ENCODE peak calls at places on chromosomes 4 and X, in seven cellular contexts. F is BJ, C is mesendoderm, O is suprapubic skin, E is heart left ventricle, I is astrocyte, R is sigmoid colon. X is an unnamed sample.

GRCh38 chr4:134952775-134953174 is 751.2 kb upstream of the PABPC4L start:
- DNase-seq in F (no peak), C (no peak), O (no peak), E (no peak), I (no peak), R (no peak), X (no peak)

GRCh38 chrX:38770152-38770551 is 31.1 kb upstream of the MID1IP1 start:
- DNase-seq in F (no peak), C (no peak), O (no peak), E (no peak), I (no peak), R (no peak), X (no peak)

GRCh38 chr4:123986268-123986798 is 589.7 kb downstream of the SPRY1 start:
- DNase-seq in F (peak; percentile 90), C (no peak), O (no peak), E (peak; percentile 73), I (peak; percentile 97), R (peak; percentile 88), X (no peak)

GRCh38 chr4:184810720-184811119 is 15.0 kb downstream of the ACSL1 start:
- DNase-seq in F (no peak), C (no peak), O (peak; percentile 61), E (no peak), I (no peak), R (no peak), X (no peak)

GRCh38 chr4:151808120-151808529 is 47.3 kb upstream of the GATB start:
- DNase-seq in F (peak; percentile 61), C (no peak), O (no peak), E (no peak), I (peak; percentile 49), R (no peak), X (no peak)

GRCh38 chr4:53899544-53900274 is 164.7 kb downstream of the CHIC2 start:
- DNase-seq in F (peak; percentile 64), C (no peak), O (no peak), E (no peak), I (peak; percentile 31), R (no peak), X (no peak)

GRCh38 chr4:825969-826330 is at the start of gene CPLX1:
- DNase-seq in F (no peak), C (peak; percentile 57), O (no peak), E (no peak), I (no peak), R (no peak), X (peak; percentile 96)

GRCh38 chr4:79177388-79177787 is 148.5 kb downstream of the NAA11 start:
- DNase-seq in F (no peak), C (no peak), O (no peak), E (no peak), I (no peak), R (no peak), X (no peak)

GRCh38 chr4:182219400-182219799 is 23.8 kb upstream of the TENM3 start:
- DNase-seq in F (no peak), C (peak; percentile 53), O (no peak), E (no peak), I (peak; percentile 64), R (no peak), X (no peak)

GRCh38 chr4:131459430-131460101 is 1689.5 kb upstream of the PCDH10 start:
- DNase-seq in F (no peak), C (peak; percentile 14), O (no peak), E (no peak), I (no peak), R (no peak), X (no peak)

GRCh38 chr4:168876106-168876505 is 133.9 kb downstream of the CBR4 start:
- DNase-seq in F (no peak), C (no peak), O (no peak), E (no peak), I (no peak), R (no peak), X (no peak)

GRCh38 chr4:187179086-187180070 is 455.7 kb upstream of the FAT1 start:
- DNase-seq in F (no peak), C (peak; percentile 2), O (no peak), E (no peak), I (no peak), R (no peak), X (peak; percentile 11)

GRCh38 chr4:161577604-161578301 is 586.0 kb downstream of the FSTL5 start:
- DNase-seq in F (peak; percentile 90), C (peak; percentile 59), O (no peak), E (no peak), I (peak; percentile 76), R (no peak), X (no peak)

GRCh38 chrX:15908891-15909290 is 54.3 kb upstream of the AP1S2 start:
- DNase-seq in F (no peak), C (no peak), O (no peak), E (no peak), I (no peak), R (no peak), X (no peak)

GRCh38 chr4:106587558-106587957 is 219.0 kb upstream of the GIMD1 start:
- DNase-seq in F (peak; percentile 84), C (no peak), O (no peak), E (no peak), I (peak; percentile 83), R (no peak), X (no peak)

GRCh38 chrX:23334536-23334870 is at the start of gene PTCHD1:
- DNase-seq in F (no peak), C (no peak), O (no peak), E (no peak), I (no peak), R (no peak), X (no peak)

GRCh38 chr4:40316782-40317635 is 18.1 kb upstream of the CHRNA9 start:
- DNase-seq in F (peak; percentile 82), C (peak; percentile 90), O (no peak), E (peak; percentile 27), I (peak; percentile 93), R (peak; percentile 73), X (peak; percentile 43)

GRCh38 chrX:618761-619450 is 11.7 kb upstream of the SHOX start:
- DNase-seq in F (no peak), C (no peak), O (no peak), E (no peak), I (no peak), R (no peak), X (peak; percentile 71)

GRCh38 chr4:87530868-87531267 is 1.7 kb upstream of the SPARCL1 start:
- DNase-seq in F (no peak), C (no peak), O (peak; percentile 77), E (peak; percentile 86), I (peak; percentile 60), R (peak; percentile 95), X (no peak)

GRCh38 chr4:40957281-40957680 is 207.5 kb downstream of the NSUN7 start:
- DNase-seq in F (peak; percentile 17), C (no peak), O (no peak), E (no peak), I (no peak), R (no peak), X (no peak)

GRCh38 chr4:144463896-144464295 is 182.1 kb upstream of the HHIP start:
- DNase-seq in F (no peak), C (no peak), O (no peak), E (no peak), I (no peak), R (no peak), X (no peak)

GRCh38 chrX:134026732-134027311 is 41.4 kb upstream of the GPC3 start:
- DNase-seq in F (no peak), C (peak; percentile 86), O (peak; percentile 53), E (no peak), I (peak; percentile 1), R (peak; percentile 64), X (peak; percentile 48)

GRCh38 chr4:76836860-76837564 is 60.9 kb downstream of the SOWAHB start:
- DNase-seq in F (no peak), C (no peak), O (no peak), E (no peak), I (no peak), R (no peak), X (no peak)

GRCh38 chr4:158667651-158668198 is 4.0 kb downstream of the C4orf46 start:
- DNase-seq in F (no peak), C (peak; percentile 48), O (no peak), E (no peak), I (no peak), R (no peak), X (peak; percentile 68)

GRCh38 chr4:46073778-46074177 is 50.1 kb downstream of the GABRG1 start:
- DNase-seq in F (no peak), C (no peak), O (no peak), E (no peak), I (no peak), R (no peak), X (no peak)

GRCh38 chr4:78439328-78439727 is 112.2 kb upstream of the ANXA3 start:
- DNase-seq in F (no peak), C (no peak), O (no peak), E (no peak), I (peak; percentile 10), R (no peak), X (no peak)

GRCh38 chr4:678331-678734 is 4.0 kb downstream of the MYL5 start:
- DNase-seq in F (no peak), C (no peak), O (peak; percentile 76), E (no peak), I (no peak), R (no peak), X (no peak)

GRCh38 chr4:97144199-97144598 is 999.1 kb downstream of the STPG2 start:
- DNase-seq in F (no peak), C (no peak), O (no peak), E (no peak), I (no peak), R (no peak), X (no peak)

GRCh38 chr4:110613710-110614109 is 9.2 kb downstream of the PITX2 start:
- DNase-seq in F (no peak), C (peak; percentile 68), O (no peak), E (no peak), I (no peak), R (no peak), X (no peak)
- H3K4me3 ChIP-seq in F (no peak overlapping the region), C (peak overlapping the region; percentile 47), O (no peak overlapping the region), E (no peak overlapping the region), I (no peak overlapping the region), R (no peak overlapping the region), X (peak overlapping the region; percentile 63)

GRCh38 chr4:2941138-2942036 is 21.8 kb downstream of the NOP14 start:
- DNase-seq in F (no peak), C (no peak), O (no peak), E (no peak), I (no peak), R (no peak), X (peak; percentile 45)
- H3K36me3 ChIP-seq in F (peaks cover 48% of the 10 kb centered on the region), C (peaks cover 30% of the 10 kb centered on the region), O (peaks cover 88% of the 10 kb centered on the region), E (peaks cover 91% of the 10 kb centered on the region), I (peaks cover 54% of the 10 kb centered on the region), R (peaks cover 29% of the 10 kb centered on the region), X (peaks cover 44% of the 10 kb centered on the region)

GRCh38 chr4:18442957-18443356 is 421.4 kb upstream of the LCORL start:
- DNase-seq in F (no peak), C (no peak), O (no peak), E (no peak), I (no peak), R (no peak), X (no peak)
- H3K27me3 ChIP-seq in F (no peaks in the 10 kb centered on the region), C (no peaks in the 10 kb centered on the region), O (no peaks in the 10 kb centered on the region), E (no peaks in the 10 kb centered on the region), I (no peaks in the 10 kb centered on the region), R (no peaks in the 10 kb centered on the region), X (no peaks in the 10 kb centered on the region)

DNA sequence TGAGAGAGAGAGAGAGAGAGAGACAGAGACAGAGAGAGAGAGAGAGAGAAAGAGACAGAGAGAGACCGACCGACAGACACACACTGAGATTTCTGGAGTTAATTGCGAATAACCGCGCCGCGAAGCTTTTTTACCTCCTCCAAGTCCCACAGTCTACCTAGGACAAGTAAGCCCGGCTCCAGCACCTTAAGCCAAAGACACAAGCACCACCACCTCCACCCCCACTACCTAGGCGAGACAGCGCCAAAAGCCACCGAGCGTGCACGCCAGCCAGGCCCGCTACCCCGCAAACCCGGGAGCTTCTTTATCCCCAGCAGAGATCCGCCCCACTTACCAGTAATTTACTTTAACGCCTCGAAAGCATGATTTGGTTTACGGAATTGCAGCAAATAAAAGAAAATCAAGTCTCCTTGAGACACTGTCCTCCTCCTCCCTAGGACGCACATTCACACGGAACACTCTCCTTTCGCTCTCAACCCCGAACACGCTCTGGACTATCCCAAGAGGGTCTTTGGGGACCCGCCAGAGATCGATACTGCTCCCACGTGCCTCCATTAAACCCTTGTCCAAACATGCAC is 649.6 kb upstream of the DIPK2B start:
- DNase-seq in F (no peak), C (peak; percentile 43), O (no peak), E (no peak), I (peak; percentile 18), R (no peak), X (peak; percentile 33)
- H3K4me3 ChIP-seq in F (peak overlapping the region; percentile 78), C (peak overlapping the region; percentile 76), O (peak overlapping the region; percentile 70), E (peak overlapping the region; percentile 60), I (peak overlapping the region; percentile 95), R (peak overlapping the region; percentile 33), X (peak overlapping the region; percentile 98)

X was measured in H7.